ENCODE peak calls at places on chromosomes 11 and 22, in ten cellular contexts. C is tibial nerve, K is body of pancreas, D is IMR-90, L is stomach, I is suprapubic skin, M is Peyer's patch, Z is ovary, A is adrenal gland, N is right lobe of liver. X is an unnamed sample.

GRCh38 chr22:37454857-37455686 is 27.8 kb upstream of the ELFN2 start:
- DNase-seq in D (peak; percentile 89), L (peak; percentile 45), Z (no peak), C (no peak), A (no peak), K (peak; percentile 39), I (no peak), M (no peak), N (no peak), X (no peak)

GRCh38 chr11:111365722-111366559 is 13.1 kb downstream of the POU2AF1 start:
- DNase-seq in I (no peak), L (no peak), C (no peak), N (no peak), K (no peak), M (no peak), A (no peak), D (no peak), Z (no peak), X (no peak)

GRCh38 chr11:6406370-6406769 is 12.5 kb downstream of the APBB1 start:
- DNase-seq in C (no peak), Z (no peak), A (no peak), K (no peak), D (no peak), L (no peak), I (no peak), M (no peak), N (no peak), X (no peak)

GRCh38 chr11:106156290-106156937 is 79.0 kb downstream of the AASDHPPT start:
- DNase-seq in A (peak; percentile 66), D (peak; percentile 83), K (peak; percentile 57), I (no peak), Z (no peak), C (no peak), N (no peak), L (peak; percentile 34), M (no peak), X (no peak)

GRCh38 chr11:72591785-72592490 is 82.3 kb downstream of the PDE2A start:
- DNase-seq in D (no peak), A (no peak), L (no peak), Z (no peak), M (peak; percentile 77), N (no peak), C (no peak), K (no peak), I (no peak), X (no peak)

GRCh38 chr11:129611661-129612566 is 203.7 kb upstream of the TMEM45B start:
- DNase-seq in C (no peak), Z (no peak), N (no peak), D (no peak), A (no peak), L (no peak), M (no peak), I (no peak), K (peak; percentile 35), X (no peak)

GRCh38 chr11:134252539-134253188 is 488 bp downstream of the THYN1 start:
- DNase-seq in C (no peak), L (no peak), K (peak; percentile 22), N (no peak), M (no peak), A (peak; percentile 67), Z (peak; percentile 52), I (no peak), D (peak; percentile 57), X (peak; percentile 14)

GRCh38 chr11:30788849-30789248 is 202.7 kb upstream of the MPPED2 start:
- DNase-seq in C (no peak), Z (no peak), A (no peak), D (no peak), N (no peak), K (no peak), M (no peak), I (no peak), L (no peak), X (no peak)

DNA sequence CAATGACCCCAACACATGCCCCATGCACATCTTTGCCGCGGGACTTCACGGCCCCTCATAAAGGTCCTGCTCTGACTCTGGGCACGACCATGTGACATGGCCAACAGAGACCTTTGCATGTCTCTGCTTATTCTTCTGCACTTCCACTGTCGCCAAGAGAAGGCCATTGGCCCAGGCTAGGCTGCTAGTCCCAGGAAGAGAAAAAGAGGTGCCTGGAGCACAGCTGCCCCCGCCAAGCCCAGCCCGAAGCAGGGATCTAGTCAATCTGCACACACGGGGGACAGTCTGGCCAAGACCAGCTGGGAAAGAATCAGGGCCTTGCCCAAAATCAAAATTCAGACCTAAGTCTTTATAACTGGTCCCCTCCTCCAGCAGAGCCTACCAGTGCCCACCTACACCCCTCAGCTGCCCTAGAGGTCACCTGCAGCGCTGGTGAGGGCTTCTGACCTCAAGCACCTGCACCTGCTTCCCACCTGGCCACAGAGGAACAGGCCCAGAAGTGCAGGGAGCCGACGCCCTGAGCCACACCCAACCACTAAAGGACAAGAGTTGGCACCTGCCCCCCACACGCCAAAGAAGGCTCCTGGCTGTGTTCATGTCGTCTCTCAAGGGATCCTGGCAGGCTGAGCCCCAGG is 8.0 kb downstream of the SULT4A1 start:
- DNase-seq in M (no peak), C (no peak), N (no peak), I (no peak), A (no peak), Z (peak; percentile 13), L (no peak), D (no peak), K (no peak), X (no peak)
- H3K27me3 ChIP-seq in M (no peaks in the 10 kb centered on the region), C (no peaks in the 10 kb centered on the region), N (no peaks in the 10 kb centered on the region), I (peaks cover 53% of the 10 kb centered on the region), A (no peaks in the 10 kb centered on the region), Z (no peaks in the 10 kb centered on the region), L (peaks cover 72% of the 10 kb centered on the region), D (peaks cover 1% of the 10 kb centered on the region), K (no peaks in the 10 kb centered on the region), X (no peaks in the 10 kb centered on the region)

GRCh38 chr22:30606455-30607299 is at the start of gene TCN2:
- DNase-seq in L (peak; percentile 74), N (peak; percentile 73), K (peak; percentile 83), Z (peak; percentile 74), A (peak; percentile 91), M (peak; percentile 58), D (peak; percentile 77), I (peak; percentile 81), C (peak; percentile 64), X (peak; percentile 80)
- TF ChIP-seq POLR2A in L (no peak), N (peak; percentile 42), K (peak; percentile 24), Z (no peak), A (peak; percentile 77), M (peak; percentile 69), D (no peak), I (peak; percentile 15), C (no peak), X (no peak)

DNA sequence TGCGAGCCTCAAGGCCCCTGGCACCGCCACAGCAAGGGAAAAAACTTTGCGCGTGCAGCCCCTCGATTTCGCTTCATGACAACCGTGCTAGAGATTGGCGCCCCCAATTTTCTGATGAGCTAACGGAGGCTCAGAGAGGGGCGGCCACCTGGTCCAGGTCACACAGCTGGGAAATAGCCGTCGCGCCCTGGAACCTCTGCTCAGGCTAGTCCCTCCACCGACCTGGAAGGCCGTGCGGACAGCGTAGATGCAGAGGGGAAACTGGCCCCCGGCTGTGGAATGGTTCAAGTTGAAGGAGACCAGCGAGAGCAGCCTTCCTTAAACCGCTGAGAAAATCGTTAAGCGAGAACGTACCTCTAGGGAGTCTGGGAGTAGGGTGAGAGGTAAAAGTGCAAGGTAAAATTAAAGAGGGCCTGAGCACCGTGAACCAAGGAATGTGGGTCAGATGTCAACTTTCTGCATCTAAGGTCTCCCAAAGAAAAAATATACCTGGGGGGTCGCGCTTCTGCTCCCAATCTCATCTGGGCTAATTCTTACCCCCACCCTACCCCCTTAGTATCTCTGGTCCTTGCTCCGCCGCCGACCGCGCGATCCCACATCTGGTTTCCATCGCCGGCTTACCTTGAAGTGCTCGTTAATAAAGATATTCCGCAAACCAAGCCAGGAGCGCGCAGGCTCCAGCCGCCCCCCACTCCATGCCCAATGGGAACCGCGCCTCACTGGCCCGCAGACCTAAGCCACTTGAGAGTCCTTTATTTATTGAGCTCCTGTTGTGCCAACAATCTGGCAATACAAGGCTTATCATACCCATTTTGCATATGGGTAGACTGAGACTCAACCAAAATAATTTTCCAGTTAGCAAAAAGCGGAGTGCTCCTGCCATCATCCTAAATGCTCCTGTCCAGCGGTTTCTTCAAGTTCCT is 1.7 kb upstream of the ALX4 start:
- DNase-seq in L (no peak), N (no peak), K (no peak), C (no peak), M (no peak), I (no peak), A (no peak), Z (no peak), D (no peak), X (no peak)
- H3K27me3 ChIP-seq in L (peaks cover 100% of the 10 kb centered on the region), N (no peaks in the 10 kb centered on the region), K (no peaks in the 10 kb centered on the region), C (peaks cover 3% of the 10 kb centered on the region), M (no peaks in the 10 kb centered on the region), I (peaks cover 100% of the 10 kb centered on the region), A (peaks cover 90% of the 10 kb centered on the region), Z (no peaks in the 10 kb centered on the region), D (peaks cover 93% of the 10 kb centered on the region), X (peaks cover 97% of the 10 kb centered on the region)

GRCh38 chr11:2700415-2701211 is 819 bp upstream of the KCNQ1OT1 start:
- DNase-seq in M (peak; percentile 62), C (peak; percentile 60), D (no peak), K (peak; percentile 78), Z (peak; percentile 73), I (peak; percentile 75), L (peak; percentile 64), N (peak; percentile 82), A (peak; percentile 77), X (peak; percentile 77)

GRCh38 chr11:2699185-2699530 is 636 bp downstream of the KCNQ1OT1 start:
- DNase-seq in A (peak; percentile 68), K (peak; percentile 44), D (peak; percentile 9), Z (peak; percentile 56), N (peak; percentile 49), I (peak; percentile 69), M (no peak), L (no peak), C (no peak), X (peak; percentile 68)

GRCh38 chr11:2698386-2699184 is 1.2 kb downstream of the KCNQ1OT1 start:
- DNase-seq in Z (no peak), L (no peak), K (peak; percentile 11), C (no peak), A (peak; percentile 58), N (no peak), M (no peak), D (no peak), I (peak; percentile 66), X (no peak)

GRCh38 chr11:2701230-2701629 is 1.4 kb upstream of the KCNQ1OT1 start:
- DNase-seq in M (no peak), D (no peak), K (peak; percentile 3), C (no peak), L (no peak), Z (peak; percentile 36), A (no peak), N (peak; percentile 58), I (peak; percentile 47), X (no peak)

DNA sequence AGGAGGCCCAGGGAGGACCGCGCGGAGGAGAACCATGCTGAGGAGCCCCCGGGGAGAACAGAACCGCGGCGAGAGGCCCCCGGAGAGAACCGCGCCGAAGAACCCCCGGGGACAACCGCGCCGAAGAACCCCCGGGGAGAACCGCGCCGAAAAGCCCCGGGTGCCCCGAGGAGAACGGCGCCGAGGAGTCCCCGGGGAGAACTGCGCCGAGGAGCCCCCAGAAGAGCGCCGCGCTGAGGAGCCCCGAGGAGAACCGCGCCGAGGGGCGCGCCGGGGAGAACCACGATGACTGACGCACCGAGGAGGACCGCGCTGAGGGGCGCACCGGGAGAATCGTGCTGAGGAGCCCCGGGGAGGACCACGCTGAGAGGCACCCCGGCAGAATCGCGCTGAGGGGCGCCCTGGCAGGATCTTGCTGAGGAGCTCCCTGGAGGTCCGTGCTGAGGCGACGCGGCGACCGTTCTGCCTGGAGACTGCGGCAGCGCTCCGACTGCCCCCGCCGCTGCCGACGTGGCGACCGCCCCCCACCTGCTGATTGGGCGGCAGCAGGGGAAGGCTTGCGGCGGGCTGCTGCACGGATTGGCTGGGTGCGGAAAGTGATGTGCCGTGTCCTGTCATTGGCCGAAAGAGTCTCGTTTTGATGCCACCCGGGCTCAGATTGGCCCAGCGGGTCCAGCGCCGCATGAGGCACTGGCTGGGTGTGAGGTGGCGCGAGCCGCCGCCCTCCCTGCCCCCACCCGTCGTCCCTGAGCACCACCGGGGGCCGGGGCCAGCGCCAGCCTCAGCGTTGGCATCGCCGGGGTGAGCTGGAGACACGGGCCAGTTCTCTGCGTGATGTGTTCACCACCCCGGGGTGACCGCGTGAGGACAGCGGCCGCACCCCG is at the start of gene KCNQ1OT1:
- DNase-seq in L (peak; percentile 90), A (peak; percentile 97), D (peak; percentile 92), Z (peak; percentile 92), N (peak; percentile 90), M (peak; percentile 85), I (peak; percentile 91), C (peak; percentile 77), K (peak; percentile 92), X (peak; percentile 91)
- TF ChIP-seq POLR2A in L (peak; percentile 87), A (peak; percentile 97), D (peak; percentile 99), Z (peak; percentile 90), N (peak; percentile 97), M (peak; percentile 95), I (peak; percentile 93), C (peak; percentile 94), K (peak; percentile 98), X (peak; percentile 69)

X was measured in heart left ventricle.